ENCODE peak calls at places on chromosome 5, in nine cellular contexts. O, N, X, L, K, B, V, M and I are unnamed samples.

GRCh38 chr5:147455321-147455720 is 54.5 kb downstream of the DPYSL3 start:
- DNase-seq in O (peak), M (no peak), X (peak), N (no peak), V (no peak), L (no peak), B (peak), K (peak), I (peak)

GRCh38 chr5:82664711-82665110 is 386.6 kb upstream of the RPS23 start:
- DNase-seq in X (no peak), K (no peak), N (no peak), O (no peak), L (no peak), M (no peak), V (no peak), B (no peak), I (no peak)

GRCh38 chr5:27652505-27652904 is 614.1 kb upstream of the CDH9 start:
- DNase-seq in K (peak), M (no peak), X (no peak), B (no peak), V (no peak), L (no peak), O (no peak), N (no peak), I (no peak)

GRCh38 chr5:23523031-23523430 is 15.6 kb downstream of the PRDM9 start:
- DNase-seq in V (no peak), O (no peak), X (no peak), M (no peak), L (no peak), N (no peak), B (no peak), K (no peak), I (no peak)

GRCh38 chr5:2996687-2997086 is 245.2 kb upstream of the IRX2 start:
- DNase-seq in B (no peak), N (no peak), X (no peak), O (no peak), L (no peak), K (no peak), M (no peak), V (no peak), I (no peak)

GRCh38 chr5:7039058-7039457 is 325.8 kb downstream of the TENT4A start:
- DNase-seq in V (no peak), L (no peak), K (no peak), N (no peak), X (no peak), M (no peak), O (no peak), B (no peak), I (no peak)

GRCh38 chr5:31551878-31552277 is 19.8 kb downstream of the C5orf22 start:
- DNase-seq in V (no peak), K (no peak), X (no peak), O (no peak), B (no peak), L (no peak), N (no peak), M (no peak), I (no peak)

GRCh38 chr5:151812757-151813309 is 41.1 kb downstream of the G3BP1 start:
- DNase-seq in L (no peak), K (no peak), N (no peak), O (peak), V (no peak), X (peak), B (no peak), M (no peak), I (no peak)

GRCh38 chr5:6439588-6440550 is 8.8 kb upstream of the UBE2QL1 start:
- DNase-seq in O (no peak), N (no peak), V (no peak), K (no peak), M (no peak), B (no peak), X (no peak), L (no peak), I (no peak)

GRCh38 chr5:113520429-113520828 is 6.9 kb downstream of the YTHDC2 start:
- DNase-seq in B (no peak), M (no peak), X (peak), K (no peak), L (no peak), N (no peak), O (peak), V (no peak), I (no peak)

GRCh38 chr5:6475626-6476312 is 27.1 kb downstream of the UBE2QL1 start:
- DNase-seq in B (no peak), M (no peak), K (peak), O (no peak), V (no peak), X (no peak), N (no peak), L (no peak), I (no peak)

GRCh38 chr5:82422751-82423181 is 144.6 kb upstream of the RPS23 start:
- DNase-seq in M (no peak), K (no peak), L (peak), B (no peak), V (no peak), N (no peak), X (peak), O (no peak), I (no peak)

GRCh38 chr5:132211787-132212186 is 15.9 kb downstream of the P4HA2 start:
- DNase-seq in V (no peak), K (no peak), O (no peak), X (no peak), B (no peak), L (no peak), N (no peak), M (no peak), I (no peak)

GRCh38 chr5:35003018-35003957 is 44.5 kb downstream of the AGXT2 start:
- DNase-seq in V (peak), L (peak), N (no peak), M (peak), O (peak), B (no peak), K (peak), X (peak), I (peak)

GRCh38 chr5:53815471-53815870 is 255.0 kb downstream of the NDUFS4 start:
- DNase-seq in B (no peak), V (no peak), L (no peak), N (no peak), X (no peak), O (no peak), K (no peak), M (no peak), I (no peak)

GRCh38 chr5:151647320-151647861 is 39.3 kb downstream of the SPARC start:
- DNase-seq in L (no peak), N (no peak), O (no peak), V (no peak), X (no peak), B (no peak), M (no peak), K (no peak), I (no peak)

GRCh38 chr5:36450229-36451024 is 148.7 kb upstream of the RANBP3L start:
- DNase-seq in V (no peak), K (no peak), M (no peak), O (peak), L (no peak), X (no peak), B (no peak), N (no peak), I (no peak)

GRCh38 chr5:72234265-72234700 is 85.8 kb downstream of the MRPS27 start:
- DNase-seq in B (no peak), K (no peak), N (no peak), O (peak), X (peak), L (peak), V (peak), M (no peak), I (peak)

GRCh38 chr5:87526131-87526530 is 113.4 kb upstream of the CCNH start:
- DNase-seq in N (peak), B (no peak), K (peak), L (no peak), O (peak), M (no peak), V (no peak), X (peak), I (no peak)

GRCh38 chr5:10144040-10144439 is 105.6 kb downstream of the ATPSCKMT start:
- DNase-seq in K (no peak), N (no peak), V (no peak), B (no peak), O (no peak), M (no peak), L (no peak), X (no peak), I (no peak)

GRCh38 chr5:757931-758697 is 26.4 kb downstream of the ZDHHC11B start:
- DNase-seq in X (no peak), L (no peak), V (peak), M (peak), N (no peak), B (no peak), K (peak), O (no peak), I (no peak)

GRCh38 chr5:136030252-136030651 is 1.5 kb downstream of the TGFBI start:
- DNase-seq in L (no peak), X (no peak), K (no peak), B (no peak), N (no peak), O (no peak), V (no peak), M (no peak), I (no peak)

GRCh38 chr5:1670342-1670741 is 129.3 kb downstream of the MRPL36 start:
- DNase-seq in M (no peak), K (no peak), X (no peak), V (no peak), N (peak), B (peak), O (peak), L (no peak), I (no peak)

GRCh38 chr5:68433921-68434879 is 218.6 kb downstream of the PIK3R1 start:
- DNase-seq in V (peak), X (peak), B (peak), M (no peak), L (peak), K (no peak), O (peak), N (peak), I (peak)

GRCh38 chr5:79793304-79793703 is 103.7 kb downstream of the CMYA5 start:
- DNase-seq in O (no peak), M (no peak), N (no peak), X (no peak), K (no peak), L (no peak), B (no peak), V (no peak), I (no peak)

GRCh38 chr5:36058776-36059175 is 7.9 kb downstream of the UGT3A2 start:
- DNase-seq in M (no peak), V (no peak), L (no peak), K (no peak), X (no peak), N (no peak), O (no peak), B (no peak), I (no peak)

GRCh38 chr5:91219141-91219802 is 163.8 kb downstream of the ARRDC3 start:
- DNase-seq in M (no peak), X (peak), N (peak), K (no peak), L (no peak), V (no peak), O (peak), B (peak), I (no peak)

GRCh38 chr5:138109463-138110265 is 25.8 kb downstream of the WNT8A start:
- DNase-seq in X (peak), O (no peak), L (no peak), N (no peak), B (no peak), K (no peak), V (no peak), M (no peak), I (no peak)

GRCh38 chr5:137792291-137792690 is 38.1 kb upstream of the HNRNPA0 start:
- DNase-seq in L (no peak), K (no peak), N (no peak), M (no peak), V (no peak), B (no peak), O (no peak), X (no peak), I (no peak)

GRCh38 chr5:95925345-95925744 is 36.3 kb downstream of the ELL2 start:
- DNase-seq in B (no peak), N (no peak), M (no peak), X (no peak), O (no peak), V (no peak), K (no peak), L (no peak), I (no peak)

GRCh38 chr5:150562832-150563231 is 54.9 kb downstream of the NDST1 start:
- DNase-seq in N (no peak), K (peak), O (peak), B (no peak), M (peak), X (peak), L (peak), V (peak), I (peak)